ENCODE peak calls at places on chromosomes 7 and 10, in ten cellular contexts. E is stomach, G is brain microvascular endothelial cell, V is fibroblast of lung, F is heart right ventricle, X is OCI-LY7, A is fibroblast of pulmonary artery, O is neural progenitor cell, D is Caco-2, H is epithelial cell of esophagus. Q is an unnamed sample.

GRCh38 chr10:10727812-10728211 is 289.9 kb upstream of the CELF2 start:
- DNase-seq in E (no peak), G (no peak), V (no peak), F (no peak), X (no peak), A (no peak), O (no peak), D (no peak), H (peak), Q (no peak)

GRCh38 chr7:17462059-17462695 is 163.7 kb downstream of the AHR start:
- DNase-seq in E (no peak), G (no peak), V (no peak), F (no peak), X (no peak), A (no peak), O (no peak), D (peak), H (peak), Q (no peak)

GRCh38 chr7:30594055-30594539 is 581 bp upstream of the GARS1 start:
- DNase-seq in E (no peak), G (peak), V (peak), F (peak), X (peak), A (peak), O (peak), D (peak), H (peak), Q (no peak)

GRCh38 chr10:79453392-79453791 is 8.0 kb upstream of the ZCCHC24 start:
- DNase-seq in E (no peak), G (no peak), V (no peak), F (no peak), X (no peak), A (no peak), O (no peak), D (no peak), H (peak), Q (no peak)

GRCh38 chr10:72318383-72319262 is 36.1 kb downstream of the DNAJB12 start:
- DNase-seq in E (no peak), G (no peak), V (no peak), F (no peak), X (no peak), A (no peak), O (no peak), D (no peak), H (no peak), Q (no peak)

GRCh38 chr10:79127151-79127961 is 58.6 kb downstream of the ZMIZ1 start:
- DNase-seq in E (peak), G (peak), V (peak), F (peak), X (no peak), A (peak), O (peak), D (peak), H (peak), Q (no peak)

GRCh38 chr7:24812313-24812945 is 55.2 kb upstream of the GSDME start:
- DNase-seq in E (peak), G (no peak), V (peak), F (peak), X (peak), A (peak), O (peak), D (peak), H (peak), Q (no peak)

GRCh38 chr7:139566736-139567646 is 43.5 kb downstream of the CLEC2L start:
- DNase-seq in E (no peak), G (no peak), V (no peak), F (no peak), X (no peak), A (no peak), O (no peak), D (no peak), H (no peak), Q (no peak)

GRCh38 chr7:108348913-108349312 is 107.3 kb downstream of the NRCAM start:
- DNase-seq in E (no peak), G (peak), V (peak), F (no peak), X (no peak), A (peak), O (no peak), D (no peak), H (peak), Q (peak)

GRCh38 chr7:134747326-134747725 is 32.1 kb upstream of the CALD1 start:
- DNase-seq in E (no peak), G (no peak), V (no peak), F (no peak), X (no peak), A (peak), O (no peak), D (no peak), H (no peak), Q (no peak)

GRCh38 chr10:132480356-132480755 is 57.2 kb upstream of the INPP5A start:
- DNase-seq in E (no peak), G (no peak), V (no peak), F (no peak), X (no peak), A (no peak), O (no peak), D (no peak), H (peak), Q (no peak)

GRCh38 chr10:58412502-58412961 is 27.3 kb downstream of the TFAM start:
- DNase-seq in E (no peak), G (peak), V (no peak), F (no peak), X (no peak), A (peak), O (peak), D (peak), H (peak), Q (peak)

GRCh38 chr10:75358835-75359421 is 42.6 kb downstream of the ZNF503 start:
- DNase-seq in E (no peak), G (peak), V (peak), F (no peak), X (no peak), A (peak), O (no peak), D (peak), H (peak), Q (no peak)

GRCh38 chr7:131157530-131158243 is 170.0 kb upstream of the MKLN1 start:
- DNase-seq in E (no peak), G (no peak), V (peak), F (peak), X (no peak), A (peak), O (no peak), D (no peak), H (no peak), Q (no peak)

GRCh38 chr10:92263396-92263795 is 27.5 kb downstream of the CPEB3 start:
- DNase-seq in E (no peak), G (no peak), V (no peak), F (no peak), X (no peak), A (no peak), O (no peak), D (no peak), H (peak), Q (no peak)

GRCh38 chr10:92264249-92264648 is 26.6 kb downstream of the CPEB3 start:
- DNase-seq in E (no peak), G (no peak), V (no peak), F (no peak), X (no peak), A (no peak), O (no peak), D (no peak), H (peak), Q (no peak)

GRCh38 chr10:92265687-92266258 is 25.1 kb downstream of the CPEB3 start:
- DNase-seq in E (no peak), G (no peak), V (no peak), F (no peak), X (peak), A (no peak), O (no peak), D (no peak), H (no peak), Q (no peak)

GRCh38 chr10:92268763-92269162 is 22.1 kb downstream of the CPEB3 start:
- DNase-seq in E (no peak), G (no peak), V (no peak), F (no peak), X (no peak), A (no peak), O (no peak), D (no peak), H (no peak), Q (no peak)

GRCh38 chr10:92267343-92267742 is 23.5 kb downstream of the CPEB3 start:
- DNase-seq in E (no peak), G (no peak), V (no peak), F (no peak), X (no peak), A (no peak), O (no peak), D (no peak), H (no peak), Q (no peak)
- H3K4me3 ChIP-seq in E (no peak), G (no peak), V (no peak), F (no peak), X (no peak), A (no peak), O (no peak), D (no peak), H (no peak), Q (no peak)

GRCh38 chr7:103093429-103093828 is 18.5 kb downstream of the ARMC10 start:
- DNase-seq in E (no peak), G (no peak), V (no peak), F (no peak), X (no peak), A (no peak), O (no peak), D (no peak), H (peak), Q (no peak)

GRCh38 chr7:103094102-103094501 is 19.2 kb downstream of the ARMC10 start:
- DNase-seq in E (no peak), G (no peak), V (no peak), F (no peak), X (no peak), A (peak), O (no peak), D (no peak), H (no peak), Q (no peak)
- TF ChIP-seq CTCF in E (no peak), G (no peak), V (no peak), F (no peak), X (peak), A (no peak), O (no peak), D (no peak), H (no peak), Q (no peak)

GRCh38 chr7:146002431-146003078 is 114.0 kb upstream of the CNTNAP2 start:
- DNase-seq in E (no peak), G (peak), V (no peak), F (no peak), X (peak), A (peak), O (no peak), D (no peak), H (no peak), Q (no peak)
- H3K4me3 ChIP-seq in E (no peak), G (no peak), V (no peak), F (no peak), X (peak), A (no peak), O (no peak), D (no peak), H (no peak), Q (no peak)

DNA sequence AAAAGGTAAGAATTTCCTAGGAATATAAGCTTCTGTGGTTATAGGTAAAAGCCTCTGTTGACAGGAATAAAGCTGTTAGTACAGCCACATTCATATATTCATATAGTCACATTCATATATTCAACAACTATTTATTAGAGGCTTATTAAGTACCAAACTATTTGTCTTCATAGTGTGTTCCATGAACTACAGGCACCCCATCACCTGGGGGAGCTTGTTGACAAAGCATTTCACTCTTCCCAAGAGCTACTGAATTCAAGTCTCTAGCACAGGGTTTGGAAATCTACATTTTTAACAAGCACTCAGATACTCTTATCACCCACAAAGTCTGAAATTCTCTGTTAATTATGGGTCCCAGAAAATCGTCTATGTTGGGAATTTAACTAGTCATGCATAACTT is 110.6 kb downstream of the RNLS start:
- DNase-seq in E (no peak), G (no peak), V (peak), F (no peak), X (no peak), A (no peak), O (no peak), D (no peak), H (no peak), Q (no peak)
- TF ChIP-seq CTCF in E (no peak), G (peak), V (no peak), F (no peak), X (no peak), A (no peak), O (no peak), D (no peak), H (no peak), Q (no peak)

GRCh38 chr10:44385726-44386438 is 985 bp upstream of the CXCL12 start:
- DNase-seq in E (peak), G (no peak), V (no peak), F (peak), X (no peak), A (no peak), O (peak), D (no peak), H (no peak), Q (no peak)

GRCh38 chr10:44385423-44385725 is 477 bp upstream of the CXCL12 start:
- DNase-seq in E (peak), G (no peak), V (no peak), F (no peak), X (no peak), A (no peak), O (peak), D (no peak), H (no peak), Q (no peak)

GRCh38 chr10:44387853-44388251 is 3.0 kb upstream of the CXCL12 start:
- DNase-seq in E (peak), G (no peak), V (no peak), F (no peak), X (no peak), A (no peak), O (no peak), D (no peak), H (no peak), Q (no peak)

GRCh38 chr10:44384601-44385422 is at the start of gene CXCL12:
- DNase-seq in E (peak), G (no peak), V (no peak), F (peak), X (no peak), A (peak), O (peak), D (no peak), H (peak), Q (no peak)

GRCh38 chr10:44386546-44387052 is 1.7 kb upstream of the CXCL12 start:
- DNase-seq in E (peak), G (peak), V (peak), F (peak), X (peak), A (peak), O (peak), D (peak), H (peak), Q (peak)
- H3K4me3 ChIP-seq in E (no peak), G (no peak), V (no peak), F (no peak), X (no peak), A (peak), O (peak), D (no peak), H (no peak), Q (no peak)

GRCh38 chr10:117948493-117948892 is 98.2 kb downstream of the RAB11FIP2 start:
- DNase-seq in E (no peak), G (no peak), V (no peak), F (no peak), X (no peak), A (no peak), O (no peak), D (no peak), H (no peak), Q (no peak)
- TF ChIP-seq CTCF in E (no peak), G (no peak), V (no peak), F (no peak), X (no peak), A (no peak), O (no peak), D (no peak), H (no peak), Q (no peak)

GRCh38 chr7:94431620-94432295 is 37.1 kb downstream of the COL1A2 start:
- DNase-seq in E (no peak), G (no peak), V (peak), F (no peak), X (no peak), A (peak), O (no peak), D (no peak), H (no peak), Q (no peak)
- H3K4me3 ChIP-seq in E (no peak), G (no peak), V (no peak), F (no peak), X (no peak), A (no peak), O (no peak), D (no peak), H (no peak), Q (no peak)

GRCh38 chr7:815284-816216 is 16.7 kb upstream of the SUN1 start:
- DNase-seq in E (no peak), G (no peak), V (no peak), F (peak), X (peak), A (no peak), O (peak), D (peak), H (no peak), Q (no peak)

GRCh38 chr7:820341-820740 is 11.9 kb upstream of the SUN1 start:
- DNase-seq in E (no peak), G (no peak), V (no peak), F (no peak), X (no peak), A (no peak), O (no peak), D (no peak), H (no peak), Q (no peak)

GRCh38 chr7:816300-816750 is 16.0 kb upstream of the SUN1 start:
- DNase-seq in E (peak), G (peak), V (peak), F (peak), X (peak), A (peak), O (peak), D (peak), H (peak), Q (peak)

GRCh38 chr7:816751-817671 is 15.3 kb upstream of the SUN1 start:
- DNase-seq in E (no peak), G (no peak), V (no peak), F (peak), X (peak), A (no peak), O (peak), D (peak), H (peak), Q (no peak)

DNA sequence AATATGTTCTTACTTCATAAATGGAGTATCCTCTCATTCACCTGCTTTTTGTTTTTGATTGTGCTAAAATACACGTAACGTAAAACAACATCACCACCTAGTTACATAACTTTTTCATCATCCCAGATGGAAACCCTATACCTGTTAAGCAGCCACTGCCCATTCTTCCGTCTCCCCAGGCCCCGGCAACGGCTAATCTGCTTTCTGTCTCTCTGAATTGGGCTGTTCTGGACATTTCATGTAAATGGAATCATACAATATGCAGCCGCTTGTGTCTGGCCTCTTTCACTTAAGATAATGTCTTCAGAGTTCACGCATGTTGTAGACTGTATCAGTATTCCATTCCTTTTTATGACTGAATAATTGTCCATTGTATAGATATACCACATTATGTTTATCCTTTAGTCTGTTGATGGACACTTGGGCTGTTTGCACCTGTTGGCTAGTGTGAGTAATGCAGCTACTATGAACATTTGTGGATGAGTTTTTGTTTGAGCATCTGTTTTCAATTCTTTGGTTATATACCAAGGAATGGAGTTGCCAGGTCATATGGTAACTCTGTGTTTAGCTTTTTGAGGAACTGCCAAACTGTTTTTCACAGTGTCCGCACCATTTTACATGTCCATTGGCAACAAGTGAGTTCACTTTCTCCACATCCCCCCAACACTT is 14.1 kb upstream of the SUN1 start:
- DNase-seq in E (no peak), G (peak), V (peak), F (no peak), X (peak), A (peak), O (no peak), D (no peak), H (peak), Q (peak)
- TF ChIP-seq CTCF in E (peak), G (peak), V (no peak), F (peak), X (peak), A (peak), O (peak), D (peak), H (peak), Q (peak)